ENCODE peak calls at places on chromosomes 13 and 19, in four cellular contexts. One of them, this sample, is unnamed.
A peak's percentile ranks its signal among the peaks of the same experiment; 100 is the strongest.

GRCh38 chr13:63909726-63910125 is 2494.1 kb upstream of the PCDH20 start:
- DNase-seq in HuH-7: no peak
- DNase-seq in pons: no peak
- DNase-seq in renal cortical epithelial cell: no peak
- DNase-seq in this sample: no peak

GRCh38 chr13:79385694-79386093 is 20.4 kb downstream of the RBM26 start:
- DNase-seq in HuH-7: no peak
- DNase-seq in pons: no peak
- DNase-seq in renal cortical epithelial cell: no peak
- DNase-seq in this sample: no peak

GRCh38 chr19:35254341-35255297 is 5.8 kb downstream of the LSR start:
- DNase-seq in HuH-7: no peak
- DNase-seq in pons: no peak
- DNase-seq in renal cortical epithelial cell: no peak
- DNase-seq in this sample: no peak

GRCh38 chr19:29805026-29805925 is 6.5 kb upstream of the CCNE1 start:
- DNase-seq in HuH-7: no peak
- DNase-seq in pons: no peak
- DNase-seq in renal cortical epithelial cell: peak; percentile 19
- DNase-seq in this sample: no peak

GRCh38 chr19:19558055-19558454 is 20.0 kb downstream of the CILP2 start:
- DNase-seq in HuH-7: no peak
- DNase-seq in pons: no peak
- DNase-seq in renal cortical epithelial cell: no peak
- DNase-seq in this sample: no peak

GRCh38 chr19:17681505-17682125 is 6.5 kb downstream of the UNC13A start:
- DNase-seq in HuH-7: peak; percentile 60
- DNase-seq in pons: no peak
- DNase-seq in renal cortical epithelial cell: no peak
- DNase-seq in this sample: no peak

GRCh38 chr13:75757336-75757735 is 121.2 kb downstream of the LMO7 start:
- DNase-seq in HuH-7: no peak
- DNase-seq in pons: no peak
- DNase-seq in renal cortical epithelial cell: no peak
- DNase-seq in this sample: no peak

GRCh38 chr13:50438351-50438750 is 405.1 kb downstream of the DLEU7 start:
- DNase-seq in HuH-7: no peak
- DNase-seq in pons: no peak
- DNase-seq in renal cortical epithelial cell: no peak
- DNase-seq in this sample: no peak

GRCh38 chr19:56076413-56076998 is 44.6 kb downstream of the ZNF787 start:
- DNase-seq in HuH-7: peak; percentile 91
- DNase-seq in pons: peak; percentile 35
- DNase-seq in renal cortical epithelial cell: peak; percentile 40
- DNase-seq in this sample: no peak

GRCh38 chr13:113802090-113802531 is 43.1 kb downstream of the TMEM255B start:
- DNase-seq in HuH-7: peak; percentile 76
- DNase-seq in pons: no peak
- DNase-seq in renal cortical epithelial cell: peak; percentile 31
- DNase-seq in this sample: no peak

GRCh38 chr13:100108913-100109507 is 20.1 kb downstream of the PCCA start:
- DNase-seq in HuH-7: no peak
- DNase-seq in pons: no peak
- DNase-seq in renal cortical epithelial cell: peak; percentile 84
- DNase-seq in this sample: no peak

GRCh38 chr13:29081036-29081435 is 260.9 kb downstream of the MTUS2 start:
- DNase-seq in HuH-7: no peak
- DNase-seq in pons: peak; percentile 17
- DNase-seq in renal cortical epithelial cell: no peak
- DNase-seq in this sample: no peak

GRCh38 chr13:113491418-113491883 is 940 bp upstream of the DCUN1D2 start:
- DNase-seq in HuH-7: peak; percentile 40
- DNase-seq in pons: no peak
- DNase-seq in renal cortical epithelial cell: no peak
- DNase-seq in this sample: no peak

GRCh38 chr19:12783849-12784393 is 7.4 kb upstream of the JUNB start:
- DNase-seq in HuH-7: no peak
- DNase-seq in pons: no peak
- DNase-seq in renal cortical epithelial cell: no peak
- DNase-seq in this sample: no peak

GRCh38 chr19:47319923-47320871 is 10.5 kb downstream of the C5AR1 start:
- DNase-seq in HuH-7: no peak
- DNase-seq in pons: no peak
- DNase-seq in renal cortical epithelial cell: no peak
- DNase-seq in this sample: no peak

GRCh38 chr13:73171926-73172325 is 113.1 kb downstream of the KLF5 start:
- DNase-seq in HuH-7: no peak
- DNase-seq in pons: no peak
- DNase-seq in renal cortical epithelial cell: no peak
- DNase-seq in this sample: no peak

GRCh38 chr13:64855506-64855905 is 2374.6 kb downstream of the PCDH9 start:
- DNase-seq in HuH-7: no peak
- DNase-seq in pons: no peak
- DNase-seq in renal cortical epithelial cell: no peak
- DNase-seq in this sample: no peak

GRCh38 chr13:23724196-23724970 is 154.2 kb downstream of the TNFRSF19 start:
- DNase-seq in HuH-7: no peak
- DNase-seq in pons: no peak
- DNase-seq in renal cortical epithelial cell: no peak
- DNase-seq in this sample: no peak

GRCh38 chr13:111385182-111385857 is 64.9 kb downstream of the TEX29 start:
- DNase-seq in HuH-7: no peak
- DNase-seq in pons: no peak
- DNase-seq in renal cortical epithelial cell: no peak
- DNase-seq in this sample: no peak

GRCh38 chr19:6976197-6976596 is 45.0 kb downstream of the MBD3L2B start:
- DNase-seq in HuH-7: no peak
- DNase-seq in pons: no peak
- DNase-seq in renal cortical epithelial cell: no peak
- DNase-seq in this sample: no peak

GRCh38 chr13:24183741-24184182 is 23.2 kb downstream of the SPATA13 start:
- DNase-seq in HuH-7: no peak
- DNase-seq in pons: no peak
- DNase-seq in renal cortical epithelial cell: peak; percentile 95
- DNase-seq in this sample: no peak

GRCh38 chr13:45768668-45769067 is 66.5 kb downstream of the CBY2 start:
- DNase-seq in HuH-7: no peak
- DNase-seq in pons: no peak
- DNase-seq in renal cortical epithelial cell: no peak
- DNase-seq in this sample: no peak

GRCh38 chr13:113835461-113836274 is 28.2 kb downstream of the GAS6 start:
- DNase-seq in HuH-7: no peak
- DNase-seq in pons: no peak
- DNase-seq in renal cortical epithelial cell: peak; percentile 25
- DNase-seq in this sample: no peak

GRCh38 chr13:102679449-102680132 is 15.3 kb downstream of the METTL21C start:
- DNase-seq in HuH-7: no peak
- DNase-seq in pons: no peak
- DNase-seq in renal cortical epithelial cell: no peak
- DNase-seq in this sample: no peak

GRCh38 chr13:30654430-30654829 is 36.7 kb downstream of the USPL1 start:
- DNase-seq in HuH-7: no peak
- DNase-seq in pons: no peak
- DNase-seq in renal cortical epithelial cell: no peak
- DNase-seq in this sample: no peak

GRCh38 chr13:94595006-94595942 is 678 bp downstream of the TGDS start:
- DNase-seq in HuH-7: no peak
- DNase-seq in pons: no peak
- DNase-seq in renal cortical epithelial cell: no peak
- DNase-seq in this sample: no peak

GRCh38 chr13:31970237-31970930 is 61.2 kb upstream of the FRY start:
- DNase-seq in HuH-7: no peak
- DNase-seq in pons: no peak
- DNase-seq in renal cortical epithelial cell: no peak
- DNase-seq in this sample: no peak

GRCh38 chr13:99859178-99860177 is 112.1 kb downstream of the ZIC5 start:
- DNase-seq in HuH-7: no peak
- DNase-seq in pons: no peak
- DNase-seq in renal cortical epithelial cell: no peak
- DNase-seq in this sample: no peak

GRCh38 chr13:109989155-109989554 is 202.8 kb upstream of the IRS2 start:
- DNase-seq in HuH-7: no peak
- DNase-seq in pons: no peak
- DNase-seq in renal cortical epithelial cell: no peak
- DNase-seq in this sample: no peak

GRCh38 chr19:49749055-49749716 is 13.9 kb downstream of the TSKS start:
- DNase-seq in HuH-7: no peak
- DNase-seq in pons: peak; percentile 20
- DNase-seq in renal cortical epithelial cell: no peak
- DNase-seq in this sample: no peak

GRCh38 chr13:32092471-32092870 is 60.9 kb downstream of the FRY start:
- DNase-seq in HuH-7: no peak
- DNase-seq in pons: no peak
- DNase-seq in renal cortical epithelial cell: no peak
- DNase-seq in this sample: peak; percentile 12

GRCh38 chr19:1847684-1848398 is 442 bp downstream of the REXO1 start:
- DNase-seq in HuH-7: no peak
- DNase-seq in pons: no peak
- DNase-seq in renal cortical epithelial cell: peak; percentile 15
- DNase-seq in this sample: no peak

This sample was measured in putamen.